ENCODE peak calls at places on chromosomes 16 and 17, in four cellular contexts. One of them, this sample, is unnamed. For H3K4me1, the result is how much of the 10 kb centered on the place peaks cover.

GRCh38 chr17:7501729-7502128 is 17.6 kb downstream of the POLR2A start:
- DNase-seq in HCT116: no peak
- DNase-seq in HepG2: no peak
- DNase-seq in K562: peak
- DNase-seq in this sample: no peak

GRCh38 chr16:51713502-51713901 is 562.4 kb upstream of the SALL1 start:
- DNase-seq in HCT116: no peak
- DNase-seq in HepG2: no peak
- DNase-seq in K562: no peak
- DNase-seq in this sample: no peak

GRCh38 chr17:2690165-2691068 is 21.1 kb downstream of the CLUH start:
- DNase-seq in HCT116: no peak
- DNase-seq in HepG2: no peak
- DNase-seq in K562: peak
- DNase-seq in this sample: no peak

GRCh38 chr16:89014611-89015230 is 37.7 kb upstream of the CBFA2T3 start:
- DNase-seq in HCT116: no peak
- DNase-seq in HepG2: no peak
- DNase-seq in K562: no peak
- DNase-seq in this sample: no peak

GRCh38 chr17:77154187-77154586 is 13.4 kb downstream of the SEC14L1 start:
- DNase-seq in HCT116: no peak
- DNase-seq in HepG2: no peak
- DNase-seq in K562: no peak
- DNase-seq in this sample: no peak

GRCh38 chr17:82797061-82797460 is 42.8 kb downstream of the ZNF750 start:
- DNase-seq in HCT116: no peak
- DNase-seq in HepG2: no peak
- DNase-seq in K562: no peak
- DNase-seq in this sample: no peak

GRCh38 chr16:2777231-2777902 is at the start of gene ELOB:
- DNase-seq in HCT116: peak
- DNase-seq in HepG2: peak
- DNase-seq in K562: peak
- DNase-seq in this sample: no peak

GRCh38 chr17:43667506-43668438 is 6.0 kb upstream of the MEOX1 start:
- DNase-seq in HCT116: no peak
- DNase-seq in HepG2: peak
- DNase-seq in K562: no peak
- DNase-seq in this sample: no peak

GRCh38 chr17:65029605-65030308 is 26.8 kb downstream of the GNA13 start:
- DNase-seq in HCT116: no peak
- DNase-seq in HepG2: no peak
- DNase-seq in K562: no peak
- DNase-seq in this sample: no peak

GRCh38 chr16:55991843-55992242 is 116.7 kb upstream of the CES5A start:
- DNase-seq in HCT116: no peak
- DNase-seq in HepG2: no peak
- DNase-seq in K562: no peak
- DNase-seq in this sample: no peak

GRCh38 chr16:15599303-15600070 is 43.5 kb downstream of the MARF1 start:
- DNase-seq in HCT116: no peak
- DNase-seq in HepG2: no peak
- DNase-seq in K562: no peak
- DNase-seq in this sample: no peak

DNA sequence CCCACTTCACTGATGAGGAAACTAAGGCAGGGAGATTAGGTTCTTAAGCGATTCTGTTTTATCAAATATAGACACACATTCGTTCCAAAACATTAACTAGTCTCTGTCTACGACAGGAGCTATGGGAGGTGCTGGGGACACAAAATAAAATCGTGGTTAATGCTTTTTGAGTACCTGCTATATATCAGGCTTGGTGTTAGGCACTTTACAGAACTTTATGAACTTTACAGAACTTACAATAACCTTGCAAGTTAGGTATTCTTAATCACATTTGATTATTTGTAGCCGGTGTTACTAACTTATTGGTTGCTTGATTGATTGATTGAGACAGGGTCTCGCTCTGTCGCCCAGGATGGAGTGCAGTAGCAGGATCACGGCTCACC is 538 bp upstream of the HEATR3 start:
- DNase-seq in HCT116: no peak
- DNase-seq in HepG2: no peak
- DNase-seq in K562: no peak
- DNase-seq in this sample: no peak
- H3K4me3 ChIP-seq in HCT116: peak
- H3K4me3 ChIP-seq in HepG2: peak
- H3K4me3 ChIP-seq in K562: peak
- H3K4me3 ChIP-seq in this sample: peak

GRCh38 chr16:30413116-30413806 is 5.9 kb downstream of the ZNF771 start:
- DNase-seq in HCT116: no peak
- DNase-seq in HepG2: no peak
- DNase-seq in K562: no peak
- DNase-seq in this sample: no peak
- H3K4me1 ChIP-seq in HCT116: under half
- H3K4me1 ChIP-seq in HepG2: under half
- H3K4me1 ChIP-seq in K562: under half
- H3K4me1 ChIP-seq in this sample: under half

GRCh38 chr17:39209317-39210092 is 9.4 kb downstream of the RPL19 start:
- DNase-seq in HCT116: no peak
- DNase-seq in HepG2: no peak
- DNase-seq in K562: peak
- DNase-seq in this sample: no peak
- TF ChIP-seq TCF7L2 in HCT116: no peak
- TF ChIP-seq TCF7L2 in HepG2: no peak
- TF ChIP-seq TCF7L2 in K562: no peak
- TF ChIP-seq TCF7L2 in this sample: no peak

DNA sequence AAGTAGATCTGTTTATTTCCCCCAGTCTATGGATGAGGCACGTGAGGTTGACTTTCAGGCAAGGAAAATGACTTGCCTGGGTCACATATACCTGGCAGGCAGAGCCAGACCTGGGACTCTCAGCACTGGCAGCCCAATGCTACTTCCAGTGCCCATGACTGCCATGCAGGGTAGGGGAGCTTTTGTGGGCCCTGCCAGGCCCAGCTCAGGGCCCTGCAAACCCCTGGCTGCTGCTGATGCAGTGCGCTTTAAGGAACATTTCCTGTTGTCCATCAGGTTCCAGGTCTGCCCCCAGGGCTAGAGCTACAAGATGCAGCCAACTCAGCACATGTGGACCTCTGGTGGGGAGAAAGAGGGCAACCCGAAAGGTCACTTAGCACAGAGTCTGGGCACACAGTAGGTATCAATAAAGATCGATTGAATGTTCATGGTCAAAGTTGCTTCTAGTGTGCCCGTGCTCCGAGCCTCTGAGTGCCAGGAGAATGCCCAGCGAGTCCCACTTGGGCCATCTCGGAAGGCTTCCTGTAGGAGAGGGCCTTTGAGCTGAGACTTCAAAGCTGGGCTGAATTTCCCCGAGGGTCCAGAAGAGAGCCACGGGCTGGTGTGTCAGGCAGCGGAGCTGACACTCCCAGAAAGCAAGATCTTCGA is 513 bp upstream of the TBX21 start:
- DNase-seq in HCT116: no peak
- DNase-seq in HepG2: no peak
- DNase-seq in K562: no peak
- DNase-seq in this sample: no peak
- H3K4me3 ChIP-seq in HCT116: no peak
- H3K4me3 ChIP-seq in HepG2: no peak
- H3K4me3 ChIP-seq in K562: no peak
- H3K4me3 ChIP-seq in this sample: no peak

GRCh38 chr17:80789356-80789902 is 202.2 kb upstream of the CHMP6 start:
- DNase-seq in HCT116: peak
- DNase-seq in HepG2: no peak
- DNase-seq in K562: no peak
- DNase-seq in this sample: no peak
- H3K4me1 ChIP-seq in HCT116: under half
- H3K4me1 ChIP-seq in HepG2: under half
- H3K4me1 ChIP-seq in K562: under half
- H3K4me1 ChIP-seq in this sample: under half

DNA sequence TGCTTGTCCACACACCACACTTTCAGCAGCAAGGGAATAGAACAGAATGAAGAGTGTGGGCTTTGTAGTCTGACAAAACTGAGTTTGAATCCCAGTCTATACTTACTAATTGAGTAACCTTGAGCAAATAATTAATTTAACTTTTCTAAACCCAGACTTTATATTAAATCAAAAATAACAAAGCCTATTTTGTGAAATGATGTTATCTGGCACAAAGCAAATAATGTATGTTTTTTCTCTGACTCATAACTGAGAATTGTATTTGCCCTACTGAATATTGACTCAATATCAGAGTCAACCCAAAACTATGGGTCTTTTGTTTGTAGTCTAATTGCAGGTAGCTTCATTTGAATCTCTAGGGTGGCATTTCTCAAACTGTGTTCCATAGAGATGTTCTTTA is 77.9 kb upstream of the TANC2 start:
- DNase-seq in HCT116: no peak
- DNase-seq in HepG2: peak
- DNase-seq in K562: no peak
- DNase-seq in this sample: peak
- TF ChIP-seq TCF7L2 in HCT116: no peak
- TF ChIP-seq TCF7L2 in HepG2: no peak
- TF ChIP-seq TCF7L2 in K562: no peak
- TF ChIP-seq TCF7L2 in this sample: no peak

This sample was measured in Panc1.